ENCODE peak calls at places on chromosomes 6 and 20, in five cellular contexts. J is mesenchymal stem cell, N is H9, I is IMR-90, P is neuronal stem cell. B is an unnamed sample.

GRCh38 chr6:158867381-158868121 is 48.4 kb upstream of the EZR start:
- DNase-seq in J (no peak), N (no peak), I (no peak), P (no peak), B (no peak)

GRCh38 chr6:144033816-144034540 is 25.9 kb upstream of the PLAGL1 start:
- DNase-seq in J (peak; percentile 33), N (no peak), I (peak; percentile 69), P (no peak), B (no peak)

GRCh38 chr6:72946766-72947165 is 278.5 kb downstream of the KHDC1L start:
- DNase-seq in J (peak; percentile 85), N (no peak), I (peak; percentile 83), P (no peak), B (peak; percentile 68)

GRCh38 chr6:2047855-2048254 is 197.6 kb downstream of the GMDS start:
- DNase-seq in J (no peak), N (no peak), I (peak; percentile 47), P (no peak), B (no peak)

GRCh38 chr6:29602564-29603361 is 17.8 kb downstream of the OR2H2 start:
- DNase-seq in J (peak; percentile 54), N (peak; percentile 85), I (peak; percentile 7), P (no peak), B (no peak)

GRCh38 chr6:149317656-149318571 is at the start of gene TAB2:
- DNase-seq in J (peak; percentile 55), N (no peak), I (no peak), P (peak; percentile 80), B (peak; percentile 33)

GRCh38 chr6:143157146-143157545 is 96.5 kb downstream of the AIG1 start:
- DNase-seq in J (no peak), N (no peak), I (no peak), P (no peak), B (peak; percentile 64)

GRCh38 chr20:54623923-54624569 is 148.7 kb downstream of the DOK5 start:
- DNase-seq in J (no peak), N (no peak), I (no peak), P (no peak), B (no peak)

GRCh38 chr6:17863971-17864754 is 123.3 kb downstream of the KIF13A start:
- DNase-seq in J (peak; percentile 77), N (no peak), I (peak; percentile 82), P (no peak), B (peak; percentile 82)

GRCh38 chr20:12201289-12201991 is 283.7 kb downstream of the BTBD3 start:
- DNase-seq in J (peak; percentile 55), N (no peak), I (peak; percentile 16), P (no peak), B (no peak)

GRCh38 chr6:129644567-129645015 is 65.4 kb downstream of the ARHGAP18 start:
- DNase-seq in J (peak; percentile 60), N (no peak), I (peak; percentile 76), P (no peak), B (peak; percentile 70)

GRCh38 chr6:143111443-143111842 is 50.8 kb downstream of the AIG1 start:
- DNase-seq in J (no peak), N (no peak), I (no peak), P (no peak), B (no peak)

GRCh38 chr6:152293404-152293803 is 343.8 kb downstream of the SYNE1 start:
- DNase-seq in J (no peak), N (no peak), I (no peak), P (no peak), B (no peak)

GRCh38 chr20:17179840-17180239 is 47.0 kb upstream of the PCSK2 start:
- DNase-seq in J (no peak), N (peak; percentile 43), I (no peak), P (no peak), B (no peak)

GRCh38 chr6:144898052-144898689 is 613.0 kb downstream of the UTRN start:
- DNase-seq in J (peak; percentile 22), N (no peak), I (peak; percentile 54), P (no peak), B (no peak)

GRCh38 chr6:32175322-32175710 is 568 bp downstream of the AGPAT1 start:
- DNase-seq in J (no peak), N (no peak), I (no peak), P (no peak), B (no peak)

GRCh38 chr6:111993342-111993741 is 60.6 kb upstream of the CCN6 start:
- DNase-seq in J (no peak), N (no peak), I (no peak), P (no peak), B (no peak)

GRCh38 chr6:157763129-157763893 is 59.7 kb upstream of the SNX9 start:
- DNase-seq in J (peak; percentile 78), N (peak; percentile 98), I (peak; percentile 65), P (no peak), B (peak; percentile 96)

GRCh38 chr6:157761926-157762325 is 61.1 kb upstream of the SNX9 start:
- DNase-seq in J (no peak), N (no peak), I (no peak), P (no peak), B (no peak)

GRCh38 chr6:157762636-157763035 is 60.4 kb upstream of the SNX9 start:
- DNase-seq in J (no peak), N (peak; percentile 53), I (no peak), P (no peak), B (no peak)

GRCh38 chr6:157764346-157765068 is 58.5 kb upstream of the SNX9 start:
- DNase-seq in J (peak; percentile 100), N (no peak), I (peak; percentile 100), P (no peak), B (peak; percentile 100)

GRCh38 chr6:157763894-157764345 is 59.1 kb upstream of the SNX9 start:
- DNase-seq in J (no peak), N (no peak), I (no peak), P (no peak), B (no peak)
- H4K91ac ChIP-seq in J (peak overlapping the region; percentile 12), N (no peak overlapping the region), I (peak overlapping the region; percentile 41), P (no peak overlapping the region), B (peak overlapping the region; percentile 34)

GRCh38 chr6:4727671-4728435 is 48.4 kb upstream of the CDYL start:
- DNase-seq in J (peak; percentile 93), N (no peak), I (no peak), P (no peak), B (no peak)

GRCh38 chr6:4728436-4728769 is 47.8 kb upstream of the CDYL start:
- DNase-seq in J (no peak), N (no peak), I (no peak), P (no peak), B (no peak)

GRCh38 chr6:4719491-4719890 is 56.7 kb upstream of the CDYL start:
- DNase-seq in J (no peak), N (no peak), I (no peak), P (no peak), B (no peak)

GRCh38 chr6:4727236-4727635 is 49.0 kb upstream of the CDYL start:
- DNase-seq in J (peak; percentile 50), N (no peak), I (no peak), P (no peak), B (peak; percentile 19)

DNA sequence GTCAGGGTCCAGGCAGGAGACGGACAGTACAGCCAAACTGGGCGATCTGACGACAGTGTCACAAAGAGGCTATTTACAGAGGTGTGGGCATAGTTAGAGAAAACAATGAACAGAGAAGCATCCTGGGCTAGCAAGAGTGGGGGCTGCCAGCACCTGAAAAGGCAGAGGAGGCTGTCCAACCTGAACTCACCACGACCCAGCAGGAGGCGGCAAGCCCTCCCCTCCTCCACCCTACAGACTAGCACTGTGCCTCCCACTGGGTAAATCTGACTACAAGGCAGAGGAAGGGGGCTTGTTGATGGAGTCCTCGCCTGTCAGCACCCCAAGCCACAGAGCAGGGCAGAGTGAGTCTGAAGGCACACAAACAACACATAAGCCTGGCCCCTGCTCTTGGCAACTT is 52.8 kb upstream of the CDYL start:
- DNase-seq in J (no peak), N (peak; percentile 38), I (no peak), P (no peak), B (no peak)
- H2BK120ac ChIP-seq in J (no peak overlapping the region), N (no peak overlapping the region), I (no peak overlapping the region), P (no peak overlapping the region), B (no peak overlapping the region)

GRCh38 chr6:23325065-23325464 is 755.7 kb downstream of the HDGFL1 start:
- DNase-seq in J (no peak), N (no peak), I (no peak), P (no peak), B (no peak)
- H3K14ac ChIP-seq in J (no peak overlapping the region), N (no peak overlapping the region), I (no peak overlapping the region), P (no peak overlapping the region), B (no peak overlapping the region)

GRCh38 chr6:41560440-41561192 is 14.4 kb downstream of the FOXP4 start:
- DNase-seq in J (peak; percentile 55), N (peak; percentile 84), I (no peak), P (peak; percentile 49), B (peak; percentile 26)

GRCh38 chr6:41562633-41562975 is 16.4 kb downstream of the FOXP4 start:
- DNase-seq in J (no peak), N (no peak), I (no peak), P (no peak), B (no peak)

GRCh38 chr6:41559655-41560439 is 13.7 kb downstream of the FOXP4 start:
- DNase-seq in J (no peak), N (no peak), I (no peak), P (no peak), B (no peak)

GRCh38 chr6:41561931-41562632 is 15.9 kb downstream of the FOXP4 start:
- DNase-seq in J (no peak), N (no peak), I (no peak), P (no peak), B (no peak)

GRCh38 chr6:41561386-41561785 is 15.2 kb downstream of the FOXP4 start:
- DNase-seq in J (no peak), N (no peak), I (no peak), P (no peak), B (no peak)
- H4K91ac ChIP-seq in J (peak overlapping the region; percentile 28), N (no peak overlapping the region), I (no peak overlapping the region), P (no peak overlapping the region), B (no peak overlapping the region)

DNA sequence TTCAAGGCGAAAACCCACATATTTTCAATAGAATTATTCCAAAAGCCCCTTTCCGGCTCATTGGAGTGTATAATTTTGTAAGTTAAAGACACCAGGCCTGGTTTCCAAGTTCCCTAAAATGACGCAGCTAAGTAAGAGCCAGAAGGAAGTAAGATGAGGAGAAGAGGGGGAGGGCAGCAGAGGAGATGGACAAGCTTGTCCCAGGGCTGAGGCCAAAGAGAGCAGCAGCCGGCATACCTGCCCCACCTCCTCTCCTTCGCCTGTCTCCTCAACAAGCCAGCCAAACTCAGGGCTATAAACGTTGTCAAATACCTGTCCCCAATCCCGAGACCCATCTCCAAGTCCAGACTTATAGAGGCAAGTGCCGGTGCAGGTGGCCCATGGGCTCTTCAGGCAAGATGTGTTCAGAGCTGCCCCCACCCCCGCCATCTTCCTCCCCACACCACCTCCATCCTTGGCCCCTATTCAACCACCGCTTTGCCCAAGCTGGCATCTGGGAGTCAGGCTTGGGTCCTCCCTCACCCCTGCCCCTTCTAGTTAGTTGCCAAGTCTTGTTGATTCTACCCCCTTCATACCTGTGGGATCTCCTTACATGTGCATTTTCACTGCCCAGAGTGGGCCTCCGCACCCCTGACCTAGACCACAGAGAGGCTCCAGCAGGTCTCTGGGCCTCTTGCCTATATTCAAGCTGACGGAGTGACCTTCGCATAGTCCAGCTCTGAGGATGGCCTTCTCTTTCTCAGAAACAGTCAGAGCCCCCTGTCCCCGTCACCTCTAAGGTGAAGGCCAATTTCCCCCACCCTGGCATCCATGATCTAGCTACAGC is 75.7 kb upstream of the SIRPA start:
- DNase-seq in J (no peak), N (no peak), I (no peak), P (no peak), B (no peak)
- H2BK120ac ChIP-seq in J (peak overlapping the region; percentile 22), N (no peak overlapping the region), I (peak overlapping the region; percentile 69), P (no peak overlapping the region), B (no peak overlapping the region)